ENCODE peak calls at places on chromosomes 6 and 20, in seven cellular contexts. M is activated naive CD4-positive, alpha-beta T cell treated with anti-CD3 and anti-CD28 coated beads, Interleukin-2, amount 50 U/mL, for 72 hours; R is LoVo; S is NCI-H748 treated with DMSO at 0.1 percent for 48 hours; J is cardiac fibroblast; O is sciatic nerve; U is psoas muscle. Y is an unnamed sample.

GRCh38 chr6:73143551-73143950 is 81.7 kb downstream of the KHDC1L start:
- DNase-seq in M (no peak), R (no peak), S (no peak), J (no peak), O (no peak), U (no peak), Y (no peak)

GRCh38 chr6:168192195-168192900 is 113.3 kb upstream of the FRMD1 start:
- DNase-seq in M (no peak), R (no peak), S (peak), J (no peak), O (peak), U (no peak), Y (no peak)

GRCh38 chr20:64056639-64056888 is 6.4 kb upstream of the TCEA2 start:
- DNase-seq in M (no peak), R (no peak), S (no peak), J (no peak), O (no peak), U (no peak), Y (no peak)

GRCh38 chr20:504632-505075 is 38.9 kb downstream of the CSNK2A1 start:
- DNase-seq in M (no peak), R (no peak), S (no peak), J (no peak), O (no peak), U (no peak), Y (no peak)

GRCh38 chr6:106547053-106547414 is 82.3 kb downstream of the RTN4IP1 start:
- DNase-seq in M (no peak), R (no peak), S (peak), J (peak), O (no peak), U (no peak), Y (no peak)

GRCh38 chr20:5328228-5328627 is 11.5 kb upstream of the PROKR2 start:
- DNase-seq in M (no peak), R (no peak), S (no peak), J (peak), O (no peak), U (no peak), Y (no peak)

GRCh38 chr6:138863331-138863730 is 67.4 kb downstream of the ECT2L start:
- DNase-seq in M (no peak), R (no peak), S (no peak), J (no peak), O (no peak), U (no peak), Y (no peak)

GRCh38 chr6:121630716-121631115 is 195.3 kb downstream of the GJA1 start:
- DNase-seq in M (no peak), R (peak), S (no peak), J (peak), O (no peak), U (no peak), Y (no peak)

GRCh38 chr6:18160921-18161320 is 5.7 kb downstream of the KDM1B start:
- DNase-seq in M (no peak), R (no peak), S (no peak), J (peak), O (no peak), U (no peak), Y (no peak)

GRCh38 chr6:168055696-168056489 is 23.1 kb downstream of the FRMD1 start:
- DNase-seq in M (no peak), R (no peak), S (no peak), J (no peak), O (no peak), U (no peak), Y (no peak)

GRCh38 chr6:54515013-54515412 is 206.8 kb downstream of the TINAG start:
- DNase-seq in M (no peak), R (no peak), S (no peak), J (no peak), O (no peak), U (no peak), Y (no peak)

GRCh38 chr6:22112490-22112889 is 184.3 kb downstream of the PRL start:
- DNase-seq in M (no peak), R (no peak), S (no peak), J (peak), O (no peak), U (no peak), Y (no peak)

GRCh38 chr6:137286926-137287325 is 67.7 kb upstream of the IFNGR1 start:
- DNase-seq in M (no peak), R (no peak), S (no peak), J (peak), O (no peak), U (no peak), Y (no peak)

GRCh38 chr6:105326838-105327745 is 75.8 kb downstream of the PREP start:
- DNase-seq in M (no peak), R (peak), S (no peak), J (peak), O (no peak), U (peak), Y (no peak)

GRCh38 chr20:50242863-50243609 is 52.4 kb downstream of the CEBPB start:
- DNase-seq in M (no peak), R (peak), S (no peak), J (no peak), O (peak), U (no peak), Y (no peak)

GRCh38 chr6:42911171-42912021 is 4.5 kb upstream of the PTCRA start:
- DNase-seq in M (no peak), R (no peak), S (no peak), J (no peak), O (no peak), U (no peak), Y (peak)

GRCh38 chr20:49901588-49901987 is 13.7 kb downstream of the SPATA2 start:
- DNase-seq in M (no peak), R (no peak), S (no peak), J (no peak), O (peak), U (no peak), Y (no peak)

GRCh38 chr6:11271637-11272036 is 39.2 kb upstream of the NEDD9 start:
- DNase-seq in M (no peak), R (no peak), S (no peak), J (peak), O (no peak), U (no peak), Y (no peak)

Y was measured in endothelial cell.